ENCODE peak calls at places on chromosomes 5 and 9, in seven cellular contexts. One of them, this sample, is unnamed. For H3K9me3, the result is how much of the 10 kb centered on the place peaks cover.

GRCh38 chr5:83528439-83528769 is 56.9 kb downstream of the VCAN start:
- DNase-seq in aorta: no peak
- DNase-seq in A549: no peak
- DNase-seq in fibroblast of lung: peak
- DNase-seq in PC-9: no peak
- DNase-seq in cardiac muscle cell: no peak
- DNase-seq in psoas muscle: no peak
- DNase-seq in this sample: no peak

GRCh38 chr5:145568581-145568980 is 266.6 kb downstream of the PRELID2 start:
- DNase-seq in aorta: no peak
- DNase-seq in A549: no peak
- DNase-seq in fibroblast of lung: peak
- DNase-seq in PC-9: peak
- DNase-seq in cardiac muscle cell: no peak
- DNase-seq in psoas muscle: no peak
- DNase-seq in this sample: peak

GRCh38 chr5:132268698-132269551 is 11.4 kb downstream of the PDLIM4 start:
- DNase-seq in aorta: peak
- DNase-seq in A549: no peak
- DNase-seq in fibroblast of lung: peak
- DNase-seq in PC-9: no peak
- DNase-seq in cardiac muscle cell: no peak
- DNase-seq in psoas muscle: peak
- DNase-seq in this sample: no peak

GRCh38 chr5:150731669-150732068 is 27.1 kb downstream of the DCTN4 start:
- DNase-seq in aorta: no peak
- DNase-seq in A549: no peak
- DNase-seq in fibroblast of lung: no peak
- DNase-seq in PC-9: no peak
- DNase-seq in cardiac muscle cell: no peak
- DNase-seq in psoas muscle: no peak
- DNase-seq in this sample: no peak

GRCh38 chr5:112317866-112318265 is 101.2 kb downstream of the EPB41L4A start:
- DNase-seq in aorta: no peak
- DNase-seq in A549: no peak
- DNase-seq in fibroblast of lung: no peak
- DNase-seq in PC-9: no peak
- DNase-seq in cardiac muscle cell: no peak
- DNase-seq in psoas muscle: no peak
- DNase-seq in this sample: no peak

GRCh38 chr9:36021968-36022367 is 14.7 kb upstream of the RECK start:
- DNase-seq in aorta: no peak
- DNase-seq in A549: no peak
- DNase-seq in fibroblast of lung: no peak
- DNase-seq in PC-9: no peak
- DNase-seq in cardiac muscle cell: no peak
- DNase-seq in psoas muscle: no peak
- DNase-seq in this sample: no peak

GRCh38 chr5:16626696-16627264 is 10.0 kb upstream of the RETREG1 start:
- DNase-seq in aorta: no peak
- DNase-seq in A549: no peak
- DNase-seq in fibroblast of lung: no peak
- DNase-seq in PC-9: no peak
- DNase-seq in cardiac muscle cell: no peak
- DNase-seq in psoas muscle: no peak
- DNase-seq in this sample: no peak

GRCh38 chr9:19782005-19782404 is 6.8 kb downstream of the SLC24A2 start:
- DNase-seq in aorta: no peak
- DNase-seq in A549: no peak
- DNase-seq in fibroblast of lung: no peak
- DNase-seq in PC-9: no peak
- DNase-seq in cardiac muscle cell: peak
- DNase-seq in psoas muscle: no peak
- DNase-seq in this sample: peak

GRCh38 chr5:148469446-148470062 is 85.8 kb downstream of the FBXO38 start:
- DNase-seq in aorta: no peak
- DNase-seq in A549: no peak
- DNase-seq in fibroblast of lung: peak
- DNase-seq in PC-9: no peak
- DNase-seq in cardiac muscle cell: no peak
- DNase-seq in psoas muscle: peak
- DNase-seq in this sample: no peak

GRCh38 chr9:33161011-33161588 is 6.0 kb downstream of the B4GALT1 start:
- DNase-seq in aorta: peak
- DNase-seq in A549: peak
- DNase-seq in fibroblast of lung: peak
- DNase-seq in PC-9: peak
- DNase-seq in cardiac muscle cell: no peak
- DNase-seq in psoas muscle: peak
- DNase-seq in this sample: peak

GRCh38 chr5:151682751-151683331 is 3.9 kb downstream of the SPARC start:
- DNase-seq in aorta: no peak
- DNase-seq in A549: no peak
- DNase-seq in fibroblast of lung: peak
- DNase-seq in PC-9: no peak
- DNase-seq in cardiac muscle cell: peak
- DNase-seq in psoas muscle: no peak
- DNase-seq in this sample: peak

GRCh38 chr5:103177543-103177942 is 57.4 kb downstream of the PPIP5K2 start:
- DNase-seq in aorta: no peak
- DNase-seq in A549: no peak
- DNase-seq in fibroblast of lung: no peak
- DNase-seq in PC-9: no peak
- DNase-seq in cardiac muscle cell: no peak
- DNase-seq in psoas muscle: no peak
- DNase-seq in this sample: no peak

GRCh38 chr5:120803282-120803681 is 339.2 kb downstream of the PRR16 start:
- DNase-seq in aorta: no peak
- DNase-seq in A549: no peak
- DNase-seq in fibroblast of lung: peak
- DNase-seq in PC-9: no peak
- DNase-seq in cardiac muscle cell: no peak
- DNase-seq in psoas muscle: no peak
- DNase-seq in this sample: peak

GRCh38 chr5:6236170-6236793 is 142.1 kb downstream of the MED10 start:
- DNase-seq in aorta: no peak
- DNase-seq in A549: no peak
- DNase-seq in fibroblast of lung: no peak
- DNase-seq in PC-9: no peak
- DNase-seq in cardiac muscle cell: no peak
- DNase-seq in psoas muscle: no peak
- DNase-seq in this sample: no peak

GRCh38 chr5:151238303-151238741 is 14.4 kb upstream of the CCDC69 start:
- DNase-seq in aorta: peak
- DNase-seq in A549: no peak
- DNase-seq in fibroblast of lung: no peak
- DNase-seq in PC-9: no peak
- DNase-seq in cardiac muscle cell: peak
- DNase-seq in psoas muscle: peak
- DNase-seq in this sample: no peak

GRCh38 chr5:153490124-153491085 is at the start of gene GRIA1:
- DNase-seq in aorta: no peak
- DNase-seq in A549: no peak
- DNase-seq in fibroblast of lung: peak
- DNase-seq in PC-9: no peak
- DNase-seq in cardiac muscle cell: peak
- DNase-seq in psoas muscle: no peak
- DNase-seq in this sample: no peak

GRCh38 chr5:3163626-3164025 is 412.1 kb upstream of the IRX2 start:
- DNase-seq in aorta: peak
- DNase-seq in A549: no peak
- DNase-seq in fibroblast of lung: no peak
- DNase-seq in PC-9: no peak
- DNase-seq in cardiac muscle cell: no peak
- DNase-seq in psoas muscle: no peak
- DNase-seq in this sample: no peak

GRCh38 chr5:3161672-3162071 is 410.2 kb upstream of the IRX2 start:
- DNase-seq in aorta: no peak
- DNase-seq in A549: no peak
- DNase-seq in fibroblast of lung: no peak
- DNase-seq in PC-9: no peak
- DNase-seq in cardiac muscle cell: no peak
- DNase-seq in psoas muscle: no peak
- DNase-seq in this sample: no peak

GRCh38 chr5:3167473-3167872 is 416.0 kb upstream of the IRX2 start:
- DNase-seq in aorta: no peak
- DNase-seq in A549: no peak
- DNase-seq in fibroblast of lung: no peak
- DNase-seq in PC-9: no peak
- DNase-seq in cardiac muscle cell: no peak
- DNase-seq in psoas muscle: no peak
- DNase-seq in this sample: no peak
- H3K9me3 ChIP-seq in aorta: under half
- H3K9me3 ChIP-seq in A549: under half
- H3K9me3 ChIP-seq in fibroblast of lung: under half
- H3K9me3 ChIP-seq in PC-9: under half
- H3K9me3 ChIP-seq in cardiac muscle cell: under half
- H3K9me3 ChIP-seq in psoas muscle: under half
- H3K9me3 ChIP-seq in this sample: under half

GRCh38 chr5:93588586-93589347 is 5.7 kb downstream of the NR2F1 start:
- DNase-seq in aorta: no peak
- DNase-seq in A549: no peak
- DNase-seq in fibroblast of lung: peak
- DNase-seq in PC-9: no peak
- DNase-seq in cardiac muscle cell: no peak
- DNase-seq in psoas muscle: no peak
- DNase-seq in this sample: no peak
- H3K4me3 ChIP-seq in aorta: no peak
- H3K4me3 ChIP-seq in A549: no peak
- H3K4me3 ChIP-seq in fibroblast of lung: peak
- H3K4me3 ChIP-seq in PC-9: no peak
- H3K4me3 ChIP-seq in cardiac muscle cell: no peak
- H3K4me3 ChIP-seq in psoas muscle: no peak
- H3K4me3 ChIP-seq in this sample: no peak

GRCh38 chr9:123727332-123727731 is 202.6 kb downstream of the DENND1A start:
- DNase-seq in aorta: no peak
- DNase-seq in A549: no peak
- DNase-seq in fibroblast of lung: no peak
- DNase-seq in PC-9: no peak
- DNase-seq in cardiac muscle cell: no peak
- DNase-seq in psoas muscle: no peak
- DNase-seq in this sample: no peak

GRCh38 chr9:123723135-123723875 is 206.6 kb downstream of the DENND1A start:
- DNase-seq in aorta: no peak
- DNase-seq in A549: no peak
- DNase-seq in fibroblast of lung: no peak
- DNase-seq in PC-9: no peak
- DNase-seq in cardiac muscle cell: no peak
- DNase-seq in psoas muscle: no peak
- DNase-seq in this sample: no peak

GRCh38 chr9:123722378-123722777 is 207.5 kb downstream of the DENND1A start:
- DNase-seq in aorta: no peak
- DNase-seq in A549: no peak
- DNase-seq in fibroblast of lung: no peak
- DNase-seq in PC-9: no peak
- DNase-seq in cardiac muscle cell: no peak
- DNase-seq in psoas muscle: no peak
- DNase-seq in this sample: no peak

GRCh38 chr9:123725389-123725788 is 204.5 kb downstream of the DENND1A start:
- DNase-seq in aorta: no peak
- DNase-seq in A549: no peak
- DNase-seq in fibroblast of lung: peak
- DNase-seq in PC-9: no peak
- DNase-seq in cardiac muscle cell: no peak
- DNase-seq in psoas muscle: no peak
- DNase-seq in this sample: no peak

DNA sequence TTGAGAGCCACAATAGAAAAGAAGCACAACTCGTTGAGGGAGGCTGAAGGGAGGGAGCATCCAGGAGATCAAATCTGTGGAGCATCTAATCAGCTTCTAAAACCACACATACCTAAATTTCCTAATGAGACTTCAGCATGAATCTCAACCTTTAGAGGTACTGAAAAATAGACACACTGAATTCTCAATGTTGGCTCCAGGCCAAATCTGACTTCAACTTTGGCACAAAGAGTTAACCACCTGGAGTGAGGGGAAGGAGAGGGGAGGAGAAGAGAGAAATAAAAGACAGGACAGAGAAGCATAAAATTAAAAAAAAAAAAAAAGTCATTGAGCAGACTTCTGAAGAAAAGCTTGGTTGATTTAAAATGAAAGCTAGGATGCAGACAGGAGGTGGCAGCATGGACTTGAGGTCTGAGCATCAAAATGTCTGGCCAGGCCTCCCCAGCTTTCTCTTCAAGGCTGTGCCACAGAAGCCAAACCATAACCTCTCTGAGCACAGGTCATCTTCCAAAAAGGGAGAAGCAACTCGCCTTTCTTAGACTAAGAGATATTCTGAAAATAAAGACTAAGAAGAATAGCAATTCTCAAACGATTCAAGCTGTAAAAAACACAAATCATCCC is 205.6 kb downstream of the DENND1A start:
- DNase-seq in aorta: no peak
- DNase-seq in A549: no peak
- DNase-seq in fibroblast of lung: peak
- DNase-seq in PC-9: no peak
- DNase-seq in cardiac muscle cell: no peak
- DNase-seq in psoas muscle: no peak
- DNase-seq in this sample: peak
- H3K9me3 ChIP-seq in aorta: under half
- H3K9me3 ChIP-seq in A549: under half
- H3K9me3 ChIP-seq in fibroblast of lung: under half
- H3K9me3 ChIP-seq in PC-9: under half
- H3K9me3 ChIP-seq in cardiac muscle cell: under half
- H3K9me3 ChIP-seq in psoas muscle: under half
- H3K9me3 ChIP-seq in this sample: under half

GRCh38 chr9:109319072-109319630 is 1.7 kb downstream of the EPB41L4B start:
- DNase-seq in aorta: no peak
- DNase-seq in A549: no peak
- DNase-seq in fibroblast of lung: peak
- DNase-seq in PC-9: peak
- DNase-seq in cardiac muscle cell: peak
- DNase-seq in psoas muscle: no peak
- DNase-seq in this sample: no peak

GRCh38 chr9:109320734-109321448 is at the start of gene EPB41L4B:
- DNase-seq in aorta: peak
- DNase-seq in A549: peak
- DNase-seq in fibroblast of lung: peak
- DNase-seq in PC-9: peak
- DNase-seq in cardiac muscle cell: peak
- DNase-seq in psoas muscle: peak
- DNase-seq in this sample: peak

GRCh38 chr9:109321727-109322126 is 868 bp upstream of the EPB41L4B start:
- DNase-seq in aorta: no peak
- DNase-seq in A549: no peak
- DNase-seq in fibroblast of lung: no peak
- DNase-seq in PC-9: no peak
- DNase-seq in cardiac muscle cell: no peak
- DNase-seq in psoas muscle: no peak
- DNase-seq in this sample: no peak

GRCh38 chr9:109319631-109320233 is 1.1 kb downstream of the EPB41L4B start:
- DNase-seq in aorta: peak
- DNase-seq in A549: no peak
- DNase-seq in fibroblast of lung: no peak
- DNase-seq in PC-9: peak
- DNase-seq in cardiac muscle cell: no peak
- DNase-seq in psoas muscle: peak
- DNase-seq in this sample: no peak

DNA sequence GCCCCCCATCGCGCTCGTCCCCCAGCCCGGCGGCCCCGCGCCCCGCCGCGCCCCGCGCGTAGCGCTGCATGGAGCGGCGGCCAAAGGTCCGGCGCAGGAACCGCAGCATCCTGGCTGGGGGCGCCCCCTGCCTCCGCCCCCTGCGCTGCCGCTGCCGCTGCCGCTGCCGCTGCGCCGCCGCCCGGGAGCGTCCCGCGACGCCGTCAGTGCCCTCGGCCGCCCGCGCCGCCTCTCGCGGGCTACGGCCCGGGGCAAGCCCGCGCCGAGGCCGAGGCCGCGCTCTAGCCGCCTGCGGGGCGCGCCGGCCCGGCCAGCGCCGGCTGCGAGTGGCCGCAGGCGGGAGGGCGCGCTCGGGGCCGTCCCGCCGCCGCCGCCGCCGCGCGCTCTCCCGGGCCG is 523 bp downstream of the EPB41L4B start:
- DNase-seq in aorta: no peak
- DNase-seq in A549: no peak
- DNase-seq in fibroblast of lung: no peak
- DNase-seq in PC-9: peak
- DNase-seq in cardiac muscle cell: peak
- DNase-seq in psoas muscle: peak
- DNase-seq in this sample: no peak
- H3K4me3 ChIP-seq in aorta: peak
- H3K4me3 ChIP-seq in A549: peak
- H3K4me3 ChIP-seq in fibroblast of lung: no peak
- H3K4me3 ChIP-seq in PC-9: no peak
- H3K4me3 ChIP-seq in cardiac muscle cell: peak
- H3K4me3 ChIP-seq in psoas muscle: no peak
- H3K4me3 ChIP-seq in this sample: no peak